ENCODE peak calls at places on chromosomes 6 and 20, in four cellular contexts. D is head of caudate nucleus; Y is OCI-LY7; I is activated CD8-positive, alpha-beta memory T cell treated with anti-CD3 and anti-CD28 coated beads for 4 hours. C is an unnamed sample.
A peak's percentile ranks its signal among the peaks of the same experiment; 100 is the strongest.

GRCh38 chr6:32796848-32797776 is 19.7 kb downstream of the HLA-DOB start:
- DNase-seq in D (peak; percentile 53), Y (peak; percentile 85), I (peak; percentile 61), C (peak; percentile 17)

GRCh38 chr6:134937426-134937825 is 12.5 kb downstream of the ALDH8A1 start:
- DNase-seq in D (no peak), Y (no peak), I (no peak), C (no peak)

GRCh38 chr20:34861386-34862084 is 11.1 kb downstream of the GGT7 start:
- DNase-seq in D (no peak), Y (no peak), I (no peak), C (no peak)

GRCh38 chr6:4369616-4370015 is 234.2 kb upstream of the ECI2 start:
- DNase-seq in D (no peak), Y (no peak), I (no peak), C (no peak)

GRCh38 chr6:143313163-143313562 is 137.3 kb downstream of the ADAT2 start:
- DNase-seq in D (no peak), Y (no peak), I (no peak), C (no peak)

GRCh38 chr6:13395272-13396237 is 67.2 kb upstream of the TBC1D7 start:
- DNase-seq in D (peak; percentile 65), Y (peak; percentile 32), I (no peak), C (peak; percentile 17)

GRCh38 chr6:18269253-18269652 is 4.9 kb upstream of the DEK start:
- DNase-seq in D (no peak), Y (peak; percentile 15), I (no peak), C (no peak)

GRCh38 chr20:62150236-62150575 is 6.6 kb downstream of the SS18L1 start:
- DNase-seq in D (no peak), Y (no peak), I (no peak), C (no peak)

GRCh38 chr20:58432190-58432954 is 43.3 kb downstream of the VAPB start:
- DNase-seq in D (no peak), Y (no peak), I (no peak), C (no peak)

GRCh38 chr6:100163035-100163434 is 169.0 kb upstream of the MCHR2 start:
- DNase-seq in D (no peak), Y (no peak), I (no peak), C (no peak)

C was measured in substantia nigra.